ENCODE peak calls at places on chromosomes 11 and 22, in six cellular contexts. S is stomach, E is right lobe of liver, W is adipocyte, F is HCT116, X is A549. A is an unnamed sample. For H3K4me1, the result is how much of the 10 kb centered on the place peaks cover.

GRCh38 chr22:26658671-26659478 is 1.5 kb downstream of the MIAT start:
- DNase-seq in S (peak), E (no peak), W (peak), F (peak), X (peak), A (peak)

GRCh38 chr22:32850591-32851517 is 49.3 kb downstream of the TIMP3 start:
- DNase-seq in S (peak), E (peak), W (peak), F (no peak), X (no peak), A (peak)

GRCh38 chr11:82988936-82989627 is 82.6 kb downstream of the RAB30 start:
- DNase-seq in S (no peak), E (no peak), W (no peak), F (no peak), X (no peak), A (no peak)

GRCh38 chr11:92826136-92826535 is 143.3 kb upstream of the MTNR1B start:
- DNase-seq in S (no peak), E (no peak), W (no peak), F (no peak), X (no peak), A (no peak)

GRCh38 chr11:97140885-97141494 is 751.2 kb downstream of the JRKL start:
- DNase-seq in S (no peak), E (no peak), W (peak), F (no peak), X (no peak), A (no peak)

GRCh38 chr11:92130432-92130831 is 94.2 kb upstream of the FAT3 start:
- DNase-seq in S (no peak), E (no peak), W (no peak), F (no peak), X (no peak), A (no peak)

GRCh38 chr22:20741008-20741633 is 32.8 kb upstream of the SERPIND1 start:
- DNase-seq in S (no peak), E (no peak), W (no peak), F (no peak), X (no peak), A (no peak)

GRCh38 chr11:70928854-70929598 is 323.4 kb downstream of the SHANK2 start:
- DNase-seq in S (no peak), E (no peak), W (no peak), F (no peak), X (no peak), A (no peak)

GRCh38 chr11:96014234-96014633 is 90.3 kb upstream of the MTMR2 start:
- DNase-seq in S (no peak), E (no peak), W (peak), F (peak), X (peak), A (no peak)

GRCh38 chr11:10382518-10382917 is 72.5 kb upstream of the AMPD3 start:
- DNase-seq in S (no peak), E (no peak), W (no peak), F (peak), X (no peak), A (no peak)

GRCh38 chr11:129949976-129950318 is 52.7 kb downstream of the PRDM10 start:
- DNase-seq in S (no peak), E (no peak), W (no peak), F (no peak), X (no peak), A (no peak)
- H3K4me1 ChIP-seq in S (under half), E (under half), W (under half), F (under half), X (under half), A (under half)

DNA sequence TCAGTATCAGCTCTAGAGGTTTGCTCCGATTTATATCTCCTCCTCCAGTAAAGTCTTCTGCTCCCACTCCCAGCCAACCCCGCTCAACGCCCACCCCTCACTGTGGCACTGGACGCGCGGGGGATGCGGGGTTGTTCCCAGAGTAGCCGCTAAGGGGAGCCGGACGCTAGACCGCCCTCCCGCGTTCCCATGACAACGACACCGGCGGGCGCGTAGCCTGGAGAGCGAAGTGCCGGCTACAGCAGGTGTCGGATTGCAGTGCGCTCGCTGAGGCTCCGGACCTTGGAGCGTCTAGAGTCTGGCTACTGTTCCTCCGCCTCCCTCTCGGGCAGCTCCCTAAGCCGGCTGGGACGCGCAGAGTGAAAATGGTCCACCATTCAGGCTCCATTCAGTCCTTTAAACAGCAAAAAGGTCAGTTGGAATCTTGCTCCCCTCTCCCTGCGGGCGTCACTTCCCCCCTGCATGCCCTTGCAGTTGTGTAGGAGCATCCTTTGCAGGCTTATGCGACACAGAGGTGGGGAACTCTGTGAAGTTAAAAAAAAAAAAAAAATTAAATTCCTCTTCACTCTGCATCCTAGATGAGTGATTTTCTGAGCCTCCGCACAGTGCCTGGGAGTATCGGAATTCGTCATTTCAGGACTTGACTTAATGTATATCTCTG is at the start of gene ANO3:
- DNase-seq in S (peak), E (peak), W (peak), F (no peak), X (peak), A (peak)
- H3K4me3 ChIP-seq in S (peak), E (no peak), W (peak), F (no peak), X (peak), A (no peak)

GRCh38 chr22:17725465-17725800 is 48.8 kb downstream of the BID start:
- DNase-seq in S (no peak), E (no peak), W (no peak), F (no peak), X (no peak), A (no peak)
- H3K4me1 ChIP-seq in S (under half), E (under half), W (under half), F (under half), X (under half), A (under half)

GRCh38 chr11:34175284-34176019 is 70.0 kb downstream of the NAT10 start:
- DNase-seq in S (no peak), E (no peak), W (no peak), F (no peak), X (no peak), A (no peak)
- H3K4me3 ChIP-seq in S (no peak), E (no peak), W (no peak), F (no peak), X (no peak), A (no peak)

GRCh38 chr11:109405671-109406070 is 16.3 kb upstream of the C11orf87 start:
- DNase-seq in S (no peak), E (no peak), W (peak), F (no peak), X (no peak), A (no peak)
- H3K4me1 ChIP-seq in S (under half), E (under half), W (under half), F (under half), X (under half), A (under half)

DNA sequence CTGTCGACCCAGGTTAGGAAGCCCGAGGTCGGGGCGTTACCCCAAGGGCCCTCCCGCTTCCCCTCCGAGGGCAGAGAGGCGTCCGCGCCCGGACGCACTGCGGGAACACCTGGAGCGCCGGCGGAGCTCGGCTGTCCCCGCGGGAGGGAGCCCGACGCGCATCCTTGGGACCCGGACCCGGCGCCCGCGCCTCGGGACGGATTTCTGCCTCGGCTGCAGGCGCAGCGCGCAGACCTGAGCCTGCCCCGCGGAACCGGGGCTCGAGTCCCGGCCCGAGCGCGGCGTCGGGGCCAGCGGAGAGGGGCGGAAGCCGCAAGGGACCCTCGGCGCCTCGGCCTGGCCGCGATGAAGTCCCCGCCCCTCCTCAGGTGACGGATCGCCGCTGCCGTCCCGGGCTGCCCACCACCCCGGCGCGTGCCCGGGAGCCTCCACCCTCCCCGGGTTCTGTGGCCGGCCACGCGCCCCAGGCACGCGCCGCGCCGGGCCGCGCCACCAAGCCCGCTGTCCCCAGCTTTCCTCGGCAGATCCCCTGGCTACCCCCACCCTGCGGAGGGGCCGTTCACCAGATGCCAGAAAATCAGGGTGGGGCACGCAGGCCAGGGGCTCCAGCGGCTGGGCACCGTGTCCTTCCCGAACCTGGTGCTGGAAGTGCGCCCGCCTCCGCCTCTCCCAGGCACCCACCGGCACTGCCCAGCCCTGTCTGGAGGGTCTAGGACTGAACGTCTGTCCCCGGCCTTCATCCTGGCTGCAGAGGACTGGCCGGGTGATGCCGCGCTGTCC is 407 bp downstream of the GLB1L3 start:
- DNase-seq in S (no peak), E (no peak), W (no peak), F (no peak), X (no peak), A (no peak)
- H3K4me3 ChIP-seq in S (peak), E (peak), W (peak), F (no peak), X (peak), A (peak)

GRCh38 chr11:8067929-8068575 is 13.0 kb upstream of the TUB start:
- DNase-seq in S (peak), E (peak), W (no peak), F (no peak), X (no peak), A (no peak)
- H3K4me1 ChIP-seq in S (half or more), E (under half), W (half or more), F (under half), X (under half), A (under half)

A was measured in right cardiac atrium.